ENCODE peak calls at places on chromosomes 6 and 20, in ten cellular contexts. P is posterior cingulate gyrus, X is AG20443, N is LoVo, K is cerebellum, U is GM03348, S is germinal center, T is sciatic nerve, E is HCEC 1CT, M is left ventricle myocardium inferior. O is an unnamed sample.

GRCh38 chr6:78910611-78911134 is 43.3 kb downstream of the IRAK1BP1 start:
- DNase-seq in P (peak; percentile 83), X (peak; percentile 77), N (peak; percentile 11), K (no peak), U (peak; percentile 73), S (peak; percentile 60), T (no peak), E (no peak), M (peak; percentile 28), O (no peak)

GRCh38 chr6:35465646-35466045 is 2.6 kb upstream of the RPL10A start:
- DNase-seq in P (no peak), X (no peak), N (no peak), K (no peak), U (no peak), S (no peak), T (no peak), E (no peak), M (no peak), O (no peak)

GRCh38 chr6:126112171-126112632 is 125.9 kb downstream of the TRMT11 start:
- DNase-seq in P (no peak), X (peak; percentile 20), N (no peak), K (no peak), U (no peak), S (no peak), T (no peak), E (no peak), M (no peak), O (no peak)

GRCh38 chr6:16759181-16759645 is 2.0 kb downstream of the ATXN1 start:
- DNase-seq in P (no peak), X (no peak), N (no peak), K (peak; percentile 53), U (no peak), S (no peak), T (no peak), E (peak; percentile 17), M (no peak), O (peak; percentile 11)

GRCh38 chr6:2731281-2731909 is 19.3 kb downstream of the MYLK4 start:
- DNase-seq in P (no peak), X (no peak), N (no peak), K (no peak), U (no peak), S (no peak), T (no peak), E (no peak), M (no peak), O (no peak)

GRCh38 chr6:135209803-135210202 is 28.7 kb downstream of the MYB start:
- DNase-seq in P (no peak), X (peak; percentile 24), N (no peak), K (no peak), U (no peak), S (no peak), T (no peak), E (no peak), M (no peak), O (no peak)

GRCh38 chr6:123127807-123128206 is 131.8 kb downstream of the CLVS2 start:
- DNase-seq in P (no peak), X (no peak), N (no peak), K (no peak), U (no peak), S (no peak), T (no peak), E (peak; percentile 46), M (no peak), O (no peak)

GRCh38 chr6:19478992-19479391 is 358.2 kb upstream of the ID4 start:
- DNase-seq in P (no peak), X (peak; percentile 50), N (no peak), K (no peak), U (peak; percentile 31), S (no peak), T (no peak), E (no peak), M (no peak), O (no peak)

GRCh38 chr20:60125521-60125920 is 167.3 kb downstream of the CDH26 start:
- DNase-seq in P (no peak), X (no peak), N (no peak), K (no peak), U (no peak), S (no peak), T (no peak), E (no peak), M (no peak), O (no peak)

GRCh38 chr20:34585019-34585418 is 26.5 kb downstream of the MAP1LC3A start:
- DNase-seq in P (no peak), X (no peak), N (no peak), K (no peak), U (no peak), S (no peak), T (no peak), E (no peak), M (no peak), O (no peak)

GRCh38 chr20:50690979-50691584 is at the start of gene RIPOR3:
- DNase-seq in P (peak; percentile 84), X (peak; percentile 64), N (no peak), K (no peak), U (peak; percentile 64), S (no peak), T (no peak), E (no peak), M (peak; percentile 45), O (no peak)

GRCh38 chr6:1705630-1706029 is 95.9 kb downstream of the FOXC1 start:
- DNase-seq in P (no peak), X (no peak), N (no peak), K (no peak), U (no peak), S (no peak), T (no peak), E (no peak), M (no peak), O (no peak)

GRCh38 chr20:53738039-53738944 is 144.7 kb upstream of the ZNF217 start:
- DNase-seq in P (no peak), X (peak; percentile 82), N (no peak), K (no peak), U (peak; percentile 75), S (no peak), T (peak; percentile 76), E (no peak), M (peak; percentile 54), O (no peak)